ENCODE peak calls at places on chromosomes 3 and 15, in five cellular contexts. N is stimulated activated CD4-positive, alpha-beta T cell treated with anti-CD3 and anti-CD28 coated beads, Interleukin-4, amount 100 ng/mL, for 1 hour; K is foreskin fibroblast; C is GM12864; D is progenitor cell of endocrine pancreas. M is an unnamed sample.
A peak's percentile ranks its signal among the peaks of the same experiment; 100 is the strongest.

GRCh38 chr3:73683706-73684105 is 59.0 kb upstream of the PDZRN3 start:
- DNase-seq in D (no peak), N (no peak), K (no peak), C (no peak), M (no peak)

GRCh38 chr3:122513386-122514122 is 1.2 kb downstream of the KPNA1 start:
- DNase-seq in K (no peak), D (no peak), N (no peak), C (no peak), M (no peak)

GRCh38 chr15:70935631-70936030 is 43.0 kb downstream of the LRRC49 start:
- DNase-seq in D (no peak), K (no peak), N (no peak), C (no peak), M (no peak)

GRCh38 chr3:146953523-146954125 is 348.5 kb upstream of the PLSCR5 start:
- DNase-seq in N (no peak), D (no peak), K (peak; percentile 51), C (no peak), M (no peak)

GRCh38 chr15:59791079-59791478 is 102.0 kb upstream of the BNIP2 start:
- DNase-seq in N (no peak), D (no peak), C (no peak), K (no peak), M (no peak)

GRCh38 chr3:42229942-42230688 is 35.9 kb downstream of the CCK start:
- DNase-seq in D (no peak), N (no peak), K (peak; percentile 78), C (no peak), M (peak; percentile 38)

GRCh38 chr15:65249641-65250040 is 37.0 kb downstream of the PARP16 start:
- DNase-seq in D (no peak), C (peak; percentile 36), N (peak; percentile 66), K (no peak), M (no peak)

GRCh38 chr15:29102911-29103824 is 166.5 kb downstream of the NSMCE3 start:
- DNase-seq in C (no peak), N (no peak), D (no peak), K (peak; percentile 69), M (peak; percentile 24)

GRCh38 chr3:191175102-191175501 is 23.9 kb upstream of the OSTN start:
- DNase-seq in C (no peak), D (no peak), N (no peak), K (no peak), M (no peak)

GRCh38 chr15:89648106-89649012 is 6.9 kb downstream of the KIF7 start:
- DNase-seq in N (no peak), D (no peak), K (no peak), C (no peak), M (no peak)

GRCh38 chr3:113574213-113574612 is 41.9 kb downstream of the SIDT1 start:
- DNase-seq in K (no peak), D (no peak), N (no peak), C (no peak), M (no peak)

GRCh38 chr3:16112910-16113504 is 61.5 kb upstream of the GALNT15 start:
- DNase-seq in D (no peak), C (no peak), K (peak; percentile 90), N (no peak), M (no peak)

GRCh38 chr15:52788099-52788986 is 1.8 kb downstream of the ONECUT1 start:
- DNase-seq in D (no peak), N (no peak), K (no peak), C (no peak), M (no peak)

GRCh38 chr3:43525941-43526607 is 95.7 kb downstream of the ANO10 start:
- DNase-seq in K (no peak), N (no peak), C (no peak), D (no peak), M (no peak)

GRCh38 chr3:87122766-87123165 is 104.3 kb upstream of the CHMP2B start:
- DNase-seq in N (no peak), C (no peak), D (no peak), K (no peak), M (no peak)

GRCh38 chr15:41661529-41662225 is 1.5 kb downstream of the MGA start:
- DNase-seq in N (peak; percentile 70), D (peak; percentile 32), K (peak; percentile 84), C (peak; percentile 62), M (peak; percentile 69)

GRCh38 chr3:195284842-195285241 is 13.9 kb upstream of the XXYLT1 start:
- DNase-seq in N (no peak), K (no peak), C (no peak), D (no peak), M (no peak)

GRCh38 chr3:55369491-55369890 is 117.6 kb downstream of the WNT5A start:
- DNase-seq in D (no peak), K (no peak), N (no peak), C (no peak), M (no peak)

GRCh38 chr15:101310163-101310480 is 15.1 kb upstream of the SNRPA1 start:
- DNase-seq in C (no peak), K (no peak), N (no peak), D (no peak), M (no peak)

GRCh38 chr15:83108266-83109219 is 1.1 kb downstream of the TM6SF1 start:
- DNase-seq in K (peak; percentile 50), C (peak; percentile 73), D (no peak), N (no peak), M (peak; percentile 15)

GRCh38 chr15:92848852-92849598 is 51.1 kb upstream of the CHD2 start:
- DNase-seq in N (peak; percentile 27), K (peak; percentile 80), C (peak; percentile 80), D (no peak), M (no peak)

GRCh38 chr3:44885618-44886017 is 11.2 kb downstream of the TGM4 start:
- DNase-seq in C (no peak), K (peak; percentile 98), D (no peak), N (no peak), M (no peak)

GRCh38 chr3:196055267-196055666 is 26.6 kb downstream of the TFRC start:
- DNase-seq in K (no peak), D (no peak), C (no peak), N (no peak), M (no peak)

GRCh38 chr15:98609144-98609852 is 39.0 kb upstream of the IGF1R start:
- DNase-seq in N (no peak), K (peak; percentile 56), D (no peak), C (no peak), M (no peak)

GRCh38 chr3:151301787-151302186 is 14.8 kb downstream of the GPR87 start:
- DNase-seq in K (peak; percentile 75), C (no peak), D (no peak), N (no peak), M (no peak)

GRCh38 chr3:49509028-49509561 is 39.0 kb downstream of the DAG1 start:
- DNase-seq in C (no peak), N (no peak), D (no peak), K (no peak), M (no peak)

GRCh38 chr3:188947983-188948657 is 223.7 kb upstream of the TPRG1 start:
- DNase-seq in D (no peak), N (no peak), K (peak; percentile 98), C (no peak), M (no peak)

GRCh38 chr3:187678869-187679268 is 8.7 kb upstream of the SST start:
- DNase-seq in D (peak; percentile 27), N (peak; percentile 7), C (no peak), K (peak; percentile 86), M (peak; percentile 60)

GRCh38 chr15:83200162-83200561 is 7.5 kb downstream of the HDGFL3 start:
- DNase-seq in K (peak; percentile 9), C (no peak), N (no peak), D (no peak), M (no peak)

GRCh38 chr3:170487091-170487490 is 68.4 kb downstream of the CLDN11 start:
- DNase-seq in D (no peak), C (no peak), N (no peak), K (no peak), M (no peak)

GRCh38 chr15:75945953-75946352 is 42.3 kb downstream of the FBXO22 start:
- DNase-seq in K (peak; percentile 36), N (no peak), C (no peak), D (no peak), M (no peak)

GRCh38 chr3:99626415-99626788 is 12.0 kb upstream of the COL8A1 start:
- DNase-seq in C (peak; percentile 5), K (no peak), N (no peak), D (no peak), M (no peak)

GRCh38 chr3:42025388-42026138 is 63.7 kb upstream of the ULK4 start:
- DNase-seq in N (peak; percentile 8), K (peak; percentile 98), D (no peak), C (no peak), M (peak; percentile 68)

GRCh38 chr15:58546635-58547627 is 115.1 kb downstream of the LIPC start:
- DNase-seq in N (no peak), C (no peak), K (peak; percentile 75), D (no peak), M (no peak)

GRCh38 chr15:45522931-45523331 is 376 bp upstream of the SLC30A4 start:
- DNase-seq in N (no peak), D (no peak), K (peak; percentile 67), C (no peak), M (peak; percentile 25)